ENCODE peak calls at places on chromosomes 3 and 15, in seven cellular contexts. One of them, this sample, is unnamed.

GRCh38 chr3:47000922-47001730 is 21.7 kb downstream of the NBEAL2 start:
- ATAC-seq in stimulated activated naive CD8-positive, alpha-beta T cell treated with anti-CD3 and anti-CD28 coated beads, Interleukin-15, amount 100 ng/mL, for 72 hours: no peak
- ATAC-seq in right cardiac atrium: no peak
- ATAC-seq in aorta: no peak
- ATAC-seq in WTC11: no peak
- ATAC-seq in activated CD8-positive, alpha-beta memory T cell treated with anti-CD3 and anti-CD28 coated beads, Interleukin-2, amount 10 ng/mL, durations not matched to agents 7 days and 5 days: no peak
- ATAC-seq in CD4-positive, CD25-positive, alpha-beta regulatory T cell: no peak
- ATAC-seq in this sample: no peak

GRCh38 chr3:37321863-37322262 is 147.5 kb upstream of the LRRFIP2 start:
- ATAC-seq in CD4-positive, CD25-positive, alpha-beta regulatory T cell: no peak
- ATAC-seq in stimulated activated naive CD8-positive, alpha-beta T cell treated with anti-CD3 and anti-CD28 coated beads, Interleukin-15, amount 100 ng/mL, for 72 hours: no peak
- ATAC-seq in right cardiac atrium: peak; percentile 10
- ATAC-seq in WTC11: no peak
- ATAC-seq in activated CD8-positive, alpha-beta memory T cell treated with anti-CD3 and anti-CD28 coated beads, Interleukin-2, amount 10 ng/mL, durations not matched to agents 7 days and 5 days: no peak
- ATAC-seq in aorta: no peak
- ATAC-seq in this sample: no peak

GRCh38 chr15:80693682-80694623 is 1.2 kb upstream of the ABHD17C start:
- ATAC-seq in CD4-positive, CD25-positive, alpha-beta regulatory T cell: no peak
- ATAC-seq in right cardiac atrium: peak; percentile 13
- ATAC-seq in stimulated activated naive CD8-positive, alpha-beta T cell treated with anti-CD3 and anti-CD28 coated beads, Interleukin-15, amount 100 ng/mL, for 72 hours: peak; percentile 35
- ATAC-seq in aorta: no peak
- ATAC-seq in activated CD8-positive, alpha-beta memory T cell treated with anti-CD3 and anti-CD28 coated beads, Interleukin-2, amount 10 ng/mL, durations not matched to agents 7 days and 5 days: peak; percentile 4
- ATAC-seq in WTC11: no peak
- ATAC-seq in this sample: no peak

GRCh38 chr3:117526485-117527079 is 817.0 kb downstream of the TUSC7 start:
- ATAC-seq in stimulated activated naive CD8-positive, alpha-beta T cell treated with anti-CD3 and anti-CD28 coated beads, Interleukin-15, amount 100 ng/mL, for 72 hours: no peak
- ATAC-seq in CD4-positive, CD25-positive, alpha-beta regulatory T cell: no peak
- ATAC-seq in WTC11: no peak
- ATAC-seq in aorta: no peak
- ATAC-seq in right cardiac atrium: no peak
- ATAC-seq in activated CD8-positive, alpha-beta memory T cell treated with anti-CD3 and anti-CD28 coated beads, Interleukin-2, amount 10 ng/mL, durations not matched to agents 7 days and 5 days: no peak
- ATAC-seq in this sample: no peak

GRCh38 chr3:63824309-63824708 is 5.2 kb downstream of the C3orf49 start:
- ATAC-seq in activated CD8-positive, alpha-beta memory T cell treated with anti-CD3 and anti-CD28 coated beads, Interleukin-2, amount 10 ng/mL, durations not matched to agents 7 days and 5 days: no peak
- ATAC-seq in stimulated activated naive CD8-positive, alpha-beta T cell treated with anti-CD3 and anti-CD28 coated beads, Interleukin-15, amount 100 ng/mL, for 72 hours: no peak
- ATAC-seq in right cardiac atrium: no peak
- ATAC-seq in aorta: no peak
- ATAC-seq in WTC11: no peak
- ATAC-seq in CD4-positive, CD25-positive, alpha-beta regulatory T cell: no peak
- ATAC-seq in this sample: peak; percentile 94

GRCh38 chr3:175144368-175144767 is 285.2 kb downstream of the NAALADL2 start:
- ATAC-seq in stimulated activated naive CD8-positive, alpha-beta T cell treated with anti-CD3 and anti-CD28 coated beads, Interleukin-15, amount 100 ng/mL, for 72 hours: no peak
- ATAC-seq in right cardiac atrium: no peak
- ATAC-seq in WTC11: no peak
- ATAC-seq in activated CD8-positive, alpha-beta memory T cell treated with anti-CD3 and anti-CD28 coated beads, Interleukin-2, amount 10 ng/mL, durations not matched to agents 7 days and 5 days: no peak
- ATAC-seq in CD4-positive, CD25-positive, alpha-beta regulatory T cell: no peak
- ATAC-seq in aorta: no peak
- ATAC-seq in this sample: no peak

GRCh38 chr3:68007621-68008226 is 353.3 kb upstream of the SUCLG2 start:
- ATAC-seq in right cardiac atrium: no peak
- ATAC-seq in CD4-positive, CD25-positive, alpha-beta regulatory T cell: peak; percentile 44
- ATAC-seq in stimulated activated naive CD8-positive, alpha-beta T cell treated with anti-CD3 and anti-CD28 coated beads, Interleukin-15, amount 100 ng/mL, for 72 hours: peak; percentile 92
- ATAC-seq in WTC11: peak; percentile 87
- ATAC-seq in aorta: peak; percentile 81
- ATAC-seq in activated CD8-positive, alpha-beta memory T cell treated with anti-CD3 and anti-CD28 coated beads, Interleukin-2, amount 10 ng/mL, durations not matched to agents 7 days and 5 days: peak; percentile 65
- ATAC-seq in this sample: no peak

GRCh38 chr15:88484781-88485246 is 17.3 kb downstream of the MRPS11 start:
- ATAC-seq in WTC11: peak; percentile 49
- ATAC-seq in right cardiac atrium: no peak
- ATAC-seq in aorta: no peak
- ATAC-seq in CD4-positive, CD25-positive, alpha-beta regulatory T cell: no peak
- ATAC-seq in activated CD8-positive, alpha-beta memory T cell treated with anti-CD3 and anti-CD28 coated beads, Interleukin-2, amount 10 ng/mL, durations not matched to agents 7 days and 5 days: no peak
- ATAC-seq in stimulated activated naive CD8-positive, alpha-beta T cell treated with anti-CD3 and anti-CD28 coated beads, Interleukin-15, amount 100 ng/mL, for 72 hours: no peak
- ATAC-seq in this sample: peak; percentile 19

GRCh38 chr3:32940726-32941125 is 10.7 kb upstream of the CCR4 start:
- ATAC-seq in stimulated activated naive CD8-positive, alpha-beta T cell treated with anti-CD3 and anti-CD28 coated beads, Interleukin-15, amount 100 ng/mL, for 72 hours: no peak
- ATAC-seq in right cardiac atrium: no peak
- ATAC-seq in activated CD8-positive, alpha-beta memory T cell treated with anti-CD3 and anti-CD28 coated beads, Interleukin-2, amount 10 ng/mL, durations not matched to agents 7 days and 5 days: no peak
- ATAC-seq in CD4-positive, CD25-positive, alpha-beta regulatory T cell: no peak
- ATAC-seq in aorta: no peak
- ATAC-seq in WTC11: no peak
- ATAC-seq in this sample: no peak

GRCh38 chr3:47313341-47314055 is 30.8 kb downstream of the KLHL18 start:
- ATAC-seq in stimulated activated naive CD8-positive, alpha-beta T cell treated with anti-CD3 and anti-CD28 coated beads, Interleukin-15, amount 100 ng/mL, for 72 hours: no peak
- ATAC-seq in CD4-positive, CD25-positive, alpha-beta regulatory T cell: no peak
- ATAC-seq in right cardiac atrium: no peak
- ATAC-seq in WTC11: no peak
- ATAC-seq in aorta: no peak
- ATAC-seq in activated CD8-positive, alpha-beta memory T cell treated with anti-CD3 and anti-CD28 coated beads, Interleukin-2, amount 10 ng/mL, durations not matched to agents 7 days and 5 days: no peak
- ATAC-seq in this sample: no peak

GRCh38 chr15:100721758-100722550 is 119.6 kb downstream of the ASB7 start:
- ATAC-seq in aorta: peak; percentile 90
- ATAC-seq in CD4-positive, CD25-positive, alpha-beta regulatory T cell: no peak
- ATAC-seq in stimulated activated naive CD8-positive, alpha-beta T cell treated with anti-CD3 and anti-CD28 coated beads, Interleukin-15, amount 100 ng/mL, for 72 hours: no peak
- ATAC-seq in WTC11: no peak
- ATAC-seq in right cardiac atrium: peak; percentile 93
- ATAC-seq in activated CD8-positive, alpha-beta memory T cell treated with anti-CD3 and anti-CD28 coated beads, Interleukin-2, amount 10 ng/mL, durations not matched to agents 7 days and 5 days: no peak
- ATAC-seq in this sample: peak; percentile 88

GRCh38 chr15:89936051-89936792 is 23.5 kb upstream of the ARPIN start:
- ATAC-seq in stimulated activated naive CD8-positive, alpha-beta T cell treated with anti-CD3 and anti-CD28 coated beads, Interleukin-15, amount 100 ng/mL, for 72 hours: peak; percentile 86
- ATAC-seq in activated CD8-positive, alpha-beta memory T cell treated with anti-CD3 and anti-CD28 coated beads, Interleukin-2, amount 10 ng/mL, durations not matched to agents 7 days and 5 days: peak; percentile 76
- ATAC-seq in CD4-positive, CD25-positive, alpha-beta regulatory T cell: peak; percentile 50
- ATAC-seq in WTC11: no peak
- ATAC-seq in right cardiac atrium: no peak
- ATAC-seq in aorta: no peak
- ATAC-seq in this sample: peak; percentile 13

GRCh38 chr15:31489801-31490646 is 163.4 kb downstream of the KLF13 start:
- ATAC-seq in aorta: peak; percentile 80
- ATAC-seq in WTC11: peak; percentile 31
- ATAC-seq in activated CD8-positive, alpha-beta memory T cell treated with anti-CD3 and anti-CD28 coated beads, Interleukin-2, amount 10 ng/mL, durations not matched to agents 7 days and 5 days: peak; percentile 37
- ATAC-seq in right cardiac atrium: peak; percentile 67
- ATAC-seq in stimulated activated naive CD8-positive, alpha-beta T cell treated with anti-CD3 and anti-CD28 coated beads, Interleukin-15, amount 100 ng/mL, for 72 hours: no peak
- ATAC-seq in CD4-positive, CD25-positive, alpha-beta regulatory T cell: peak; percentile 20
- ATAC-seq in this sample: peak; percentile 44

GRCh38 chr3:61926913-61927312 is 365.5 kb downstream of the PTPRG start:
- ATAC-seq in WTC11: no peak
- ATAC-seq in right cardiac atrium: peak; percentile 5
- ATAC-seq in aorta: no peak
- ATAC-seq in CD4-positive, CD25-positive, alpha-beta regulatory T cell: no peak
- ATAC-seq in activated CD8-positive, alpha-beta memory T cell treated with anti-CD3 and anti-CD28 coated beads, Interleukin-2, amount 10 ng/mL, durations not matched to agents 7 days and 5 days: no peak
- ATAC-seq in stimulated activated naive CD8-positive, alpha-beta T cell treated with anti-CD3 and anti-CD28 coated beads, Interleukin-15, amount 100 ng/mL, for 72 hours: no peak
- ATAC-seq in this sample: no peak

GRCh38 chr15:49265911-49266310 is 95.9 kb downstream of the GALK2 start:
- ATAC-seq in right cardiac atrium: no peak
- ATAC-seq in aorta: no peak
- ATAC-seq in CD4-positive, CD25-positive, alpha-beta regulatory T cell: no peak
- ATAC-seq in stimulated activated naive CD8-positive, alpha-beta T cell treated with anti-CD3 and anti-CD28 coated beads, Interleukin-15, amount 100 ng/mL, for 72 hours: no peak
- ATAC-seq in WTC11: no peak
- ATAC-seq in activated CD8-positive, alpha-beta memory T cell treated with anti-CD3 and anti-CD28 coated beads, Interleukin-2, amount 10 ng/mL, durations not matched to agents 7 days and 5 days: no peak
- ATAC-seq in this sample: no peak

GRCh38 chr3:43203022-43203421 is 83.3 kb upstream of the SNRK start:
- ATAC-seq in WTC11: no peak
- ATAC-seq in CD4-positive, CD25-positive, alpha-beta regulatory T cell: no peak
- ATAC-seq in activated CD8-positive, alpha-beta memory T cell treated with anti-CD3 and anti-CD28 coated beads, Interleukin-2, amount 10 ng/mL, durations not matched to agents 7 days and 5 days: no peak
- ATAC-seq in stimulated activated naive CD8-positive, alpha-beta T cell treated with anti-CD3 and anti-CD28 coated beads, Interleukin-15, amount 100 ng/mL, for 72 hours: no peak
- ATAC-seq in right cardiac atrium: no peak
- ATAC-seq in aorta: no peak
- ATAC-seq in this sample: no peak

GRCh38 chr3:65856907-65857306 is 181.8 kb downstream of the MAGI1 start:
- ATAC-seq in activated CD8-positive, alpha-beta memory T cell treated with anti-CD3 and anti-CD28 coated beads, Interleukin-2, amount 10 ng/mL, durations not matched to agents 7 days and 5 days: no peak
- ATAC-seq in right cardiac atrium: peak; percentile 41
- ATAC-seq in stimulated activated naive CD8-positive, alpha-beta T cell treated with anti-CD3 and anti-CD28 coated beads, Interleukin-15, amount 100 ng/mL, for 72 hours: no peak
- ATAC-seq in aorta: no peak
- ATAC-seq in WTC11: no peak
- ATAC-seq in CD4-positive, CD25-positive, alpha-beta regulatory T cell: no peak
- ATAC-seq in this sample: peak; percentile 39

GRCh38 chr15:58167095-58167591 is 29.0 kb downstream of the AQP9 start:
- ATAC-seq in right cardiac atrium: no peak
- ATAC-seq in CD4-positive, CD25-positive, alpha-beta regulatory T cell: no peak
- ATAC-seq in WTC11: no peak
- ATAC-seq in activated CD8-positive, alpha-beta memory T cell treated with anti-CD3 and anti-CD28 coated beads, Interleukin-2, amount 10 ng/mL, durations not matched to agents 7 days and 5 days: no peak
- ATAC-seq in aorta: no peak
- ATAC-seq in stimulated activated naive CD8-positive, alpha-beta T cell treated with anti-CD3 and anti-CD28 coated beads, Interleukin-15, amount 100 ng/mL, for 72 hours: no peak
- ATAC-seq in this sample: no peak

GRCh38 chr15:31367730-31368344 is 41.2 kb downstream of the KLF13 start:
- ATAC-seq in stimulated activated naive CD8-positive, alpha-beta T cell treated with anti-CD3 and anti-CD28 coated beads, Interleukin-15, amount 100 ng/mL, for 72 hours: peak; percentile 62
- ATAC-seq in CD4-positive, CD25-positive, alpha-beta regulatory T cell: peak; percentile 32
- ATAC-seq in right cardiac atrium: no peak
- ATAC-seq in activated CD8-positive, alpha-beta memory T cell treated with anti-CD3 and anti-CD28 coated beads, Interleukin-2, amount 10 ng/mL, durations not matched to agents 7 days and 5 days: peak; percentile 42
- ATAC-seq in aorta: no peak
- ATAC-seq in WTC11: no peak
- ATAC-seq in this sample: no peak

GRCh38 chr3:178680489-178680888 is 144.3 kb downstream of the KCNMB2 start:
- ATAC-seq in activated CD8-positive, alpha-beta memory T cell treated with anti-CD3 and anti-CD28 coated beads, Interleukin-2, amount 10 ng/mL, durations not matched to agents 7 days and 5 days: no peak
- ATAC-seq in CD4-positive, CD25-positive, alpha-beta regulatory T cell: no peak
- ATAC-seq in stimulated activated naive CD8-positive, alpha-beta T cell treated with anti-CD3 and anti-CD28 coated beads, Interleukin-15, amount 100 ng/mL, for 72 hours: no peak
- ATAC-seq in aorta: no peak
- ATAC-seq in WTC11: no peak
- ATAC-seq in right cardiac atrium: no peak
- ATAC-seq in this sample: no peak

GRCh38 chr15:67158367-67158766 is 93.0 kb downstream of the SMAD3 start:
- ATAC-seq in aorta: no peak
- ATAC-seq in right cardiac atrium: peak; percentile 46
- ATAC-seq in CD4-positive, CD25-positive, alpha-beta regulatory T cell: no peak
- ATAC-seq in WTC11: no peak
- ATAC-seq in activated CD8-positive, alpha-beta memory T cell treated with anti-CD3 and anti-CD28 coated beads, Interleukin-2, amount 10 ng/mL, durations not matched to agents 7 days and 5 days: no peak
- ATAC-seq in stimulated activated naive CD8-positive, alpha-beta T cell treated with anti-CD3 and anti-CD28 coated beads, Interleukin-15, amount 100 ng/mL, for 72 hours: no peak
- ATAC-seq in this sample: no peak

GRCh38 chr3:118108176-118108575 is 926.5 kb downstream of the IGSF11 start:
- ATAC-seq in stimulated activated naive CD8-positive, alpha-beta T cell treated with anti-CD3 and anti-CD28 coated beads, Interleukin-15, amount 100 ng/mL, for 72 hours: no peak
- ATAC-seq in CD4-positive, CD25-positive, alpha-beta regulatory T cell: no peak
- ATAC-seq in WTC11: no peak
- ATAC-seq in right cardiac atrium: no peak
- ATAC-seq in aorta: no peak
- ATAC-seq in activated CD8-positive, alpha-beta memory T cell treated with anti-CD3 and anti-CD28 coated beads, Interleukin-2, amount 10 ng/mL, durations not matched to agents 7 days and 5 days: no peak
- ATAC-seq in this sample: no peak

GRCh38 chr3:51687472-51688205 is 16.6 kb downstream of the TEX264 start:
- ATAC-seq in activated CD8-positive, alpha-beta memory T cell treated with anti-CD3 and anti-CD28 coated beads, Interleukin-2, amount 10 ng/mL, durations not matched to agents 7 days and 5 days: no peak
- ATAC-seq in stimulated activated naive CD8-positive, alpha-beta T cell treated with anti-CD3 and anti-CD28 coated beads, Interleukin-15, amount 100 ng/mL, for 72 hours: no peak
- ATAC-seq in aorta: no peak
- ATAC-seq in WTC11: no peak
- ATAC-seq in right cardiac atrium: peak; percentile 27
- ATAC-seq in CD4-positive, CD25-positive, alpha-beta regulatory T cell: no peak
- ATAC-seq in this sample: no peak

GRCh38 chr3:133850034-133850433 is 44.4 kb downstream of the SRPRB start:
- ATAC-seq in stimulated activated naive CD8-positive, alpha-beta T cell treated with anti-CD3 and anti-CD28 coated beads, Interleukin-15, amount 100 ng/mL, for 72 hours: no peak
- ATAC-seq in activated CD8-positive, alpha-beta memory T cell treated with anti-CD3 and anti-CD28 coated beads, Interleukin-2, amount 10 ng/mL, durations not matched to agents 7 days and 5 days: no peak
- ATAC-seq in CD4-positive, CD25-positive, alpha-beta regulatory T cell: no peak
- ATAC-seq in aorta: no peak
- ATAC-seq in WTC11: no peak
- ATAC-seq in right cardiac atrium: no peak
- ATAC-seq in this sample: no peak

GRCh38 chr3:192543163-192543562 is 184.2 kb downstream of the FGF12 start:
- ATAC-seq in WTC11: no peak
- ATAC-seq in CD4-positive, CD25-positive, alpha-beta regulatory T cell: no peak
- ATAC-seq in stimulated activated naive CD8-positive, alpha-beta T cell treated with anti-CD3 and anti-CD28 coated beads, Interleukin-15, amount 100 ng/mL, for 72 hours: no peak
- ATAC-seq in aorta: no peak
- ATAC-seq in activated CD8-positive, alpha-beta memory T cell treated with anti-CD3 and anti-CD28 coated beads, Interleukin-2, amount 10 ng/mL, durations not matched to agents 7 days and 5 days: no peak
- ATAC-seq in right cardiac atrium: peak; percentile 16
- ATAC-seq in this sample: no peak

GRCh38 chr3:182248349-182248880 is 536.7 kb downstream of the SOX2 start:
- ATAC-seq in activated CD8-positive, alpha-beta memory T cell treated with anti-CD3 and anti-CD28 coated beads, Interleukin-2, amount 10 ng/mL, durations not matched to agents 7 days and 5 days: no peak
- ATAC-seq in stimulated activated naive CD8-positive, alpha-beta T cell treated with anti-CD3 and anti-CD28 coated beads, Interleukin-15, amount 100 ng/mL, for 72 hours: no peak
- ATAC-seq in WTC11: no peak
- ATAC-seq in right cardiac atrium: no peak
- ATAC-seq in CD4-positive, CD25-positive, alpha-beta regulatory T cell: no peak
- ATAC-seq in aorta: no peak
- ATAC-seq in this sample: no peak

GRCh38 chr15:88974392-88974791 is 61.2 kb upstream of the MFGE8 start:
- ATAC-seq in stimulated activated naive CD8-positive, alpha-beta T cell treated with anti-CD3 and anti-CD28 coated beads, Interleukin-15, amount 100 ng/mL, for 72 hours: no peak
- ATAC-seq in CD4-positive, CD25-positive, alpha-beta regulatory T cell: no peak
- ATAC-seq in WTC11: no peak
- ATAC-seq in activated CD8-positive, alpha-beta memory T cell treated with anti-CD3 and anti-CD28 coated beads, Interleukin-2, amount 10 ng/mL, durations not matched to agents 7 days and 5 days: no peak
- ATAC-seq in aorta: no peak
- ATAC-seq in right cardiac atrium: no peak
- ATAC-seq in this sample: no peak

GRCh38 chr3:189171707-189172106 is at the start of gene TPRG1:
- ATAC-seq in right cardiac atrium: no peak
- ATAC-seq in stimulated activated naive CD8-positive, alpha-beta T cell treated with anti-CD3 and anti-CD28 coated beads, Interleukin-15, amount 100 ng/mL, for 72 hours: no peak
- ATAC-seq in CD4-positive, CD25-positive, alpha-beta regulatory T cell: peak; percentile 72
- ATAC-seq in activated CD8-positive, alpha-beta memory T cell treated with anti-CD3 and anti-CD28 coated beads, Interleukin-2, amount 10 ng/mL, durations not matched to agents 7 days and 5 days: no peak
- ATAC-seq in aorta: peak; percentile 19
- ATAC-seq in WTC11: no peak
- ATAC-seq in this sample: peak; percentile 79

GRCh38 chr15:98933376-98933775 is 74.2 kb downstream of the PGPEP1L start:
- ATAC-seq in activated CD8-positive, alpha-beta memory T cell treated with anti-CD3 and anti-CD28 coated beads, Interleukin-2, amount 10 ng/mL, durations not matched to agents 7 days and 5 days: no peak
- ATAC-seq in right cardiac atrium: no peak
- ATAC-seq in aorta: no peak
- ATAC-seq in WTC11: no peak
- ATAC-seq in stimulated activated naive CD8-positive, alpha-beta T cell treated with anti-CD3 and anti-CD28 coated beads, Interleukin-15, amount 100 ng/mL, for 72 hours: no peak
- ATAC-seq in CD4-positive, CD25-positive, alpha-beta regulatory T cell: no peak
- ATAC-seq in this sample: no peak

GRCh38 chr3:50347187-50347813 is 1.8 kb upstream of the ZMYND10 start:
- ATAC-seq in aorta: no peak
- ATAC-seq in activated CD8-positive, alpha-beta memory T cell treated with anti-CD3 and anti-CD28 coated beads, Interleukin-2, amount 10 ng/mL, durations not matched to agents 7 days and 5 days: no peak
- ATAC-seq in stimulated activated naive CD8-positive, alpha-beta T cell treated with anti-CD3 and anti-CD28 coated beads, Interleukin-15, amount 100 ng/mL, for 72 hours: no peak
- ATAC-seq in right cardiac atrium: no peak
- ATAC-seq in CD4-positive, CD25-positive, alpha-beta regulatory T cell: peak; percentile 26
- ATAC-seq in WTC11: no peak
- ATAC-seq in this sample: no peak

This sample was measured in esophagus mucosa.